ENCODE peak calls at places on chromosomes 11 and 22, in four cellular contexts. O, R, Y and U are unnamed samples.

GRCh38 chr11:67356551-67356866 is 3.2 kb upstream of the POLD4 start:
- DNase-seq in O (no peak), R (no peak), Y (no peak), U (no peak)

GRCh38 chr11:65964906-65965305 is 3.4 kb downstream of the SART1 start:
- DNase-seq in O (no peak), R (no peak), Y (no peak), U (no peak)

GRCh38 chr11:64268028-64268686 is 16.3 kb downstream of the BAD start:
- DNase-seq in O (no peak), R (peak; percentile 82), Y (no peak), U (peak; percentile 47)

GRCh38 chr11:12377106-12377823 is at the start of gene PARVA:
- DNase-seq in O (peak; percentile 78), R (peak; percentile 81), Y (peak; percentile 67), U (peak; percentile 70)

GRCh38 chr22:48832592-48832991 is 995.1 kb downstream of the BRD1 start:
- DNase-seq in O (no peak), R (peak; percentile 27), Y (no peak), U (no peak)

GRCh38 chr11:45489281-45489906 is 176.0 kb downstream of the CHST1 start:
- DNase-seq in O (no peak), R (no peak), Y (no peak), U (no peak)

GRCh38 chr11:93476796-93477195 is 66.4 kb downstream of the SMCO4 start:
- DNase-seq in O (no peak), R (no peak), Y (no peak), U (no peak)

GRCh38 chr11:123682976-123683375 is 28.6 kb upstream of the SCN3B start:
- DNase-seq in O (no peak), R (no peak), Y (no peak), U (no peak)

GRCh38 chr11:72491001-72491400 is 56.7 kb upstream of the CLPB start:
- DNase-seq in O (peak; percentile 6), R (no peak), Y (no peak), U (no peak)

GRCh38 chr11:69444381-69445130 is 36.9 kb upstream of the LINC01488 start:
- DNase-seq in O (no peak), R (peak; percentile 85), Y (peak; percentile 74), U (peak; percentile 56)

GRCh38 chr22:26561756-26562417 is 28.0 kb downstream of the TPST2 start:
- DNase-seq in O (no peak), R (no peak), Y (peak; percentile 50), U (peak; percentile 75)

DNA sequence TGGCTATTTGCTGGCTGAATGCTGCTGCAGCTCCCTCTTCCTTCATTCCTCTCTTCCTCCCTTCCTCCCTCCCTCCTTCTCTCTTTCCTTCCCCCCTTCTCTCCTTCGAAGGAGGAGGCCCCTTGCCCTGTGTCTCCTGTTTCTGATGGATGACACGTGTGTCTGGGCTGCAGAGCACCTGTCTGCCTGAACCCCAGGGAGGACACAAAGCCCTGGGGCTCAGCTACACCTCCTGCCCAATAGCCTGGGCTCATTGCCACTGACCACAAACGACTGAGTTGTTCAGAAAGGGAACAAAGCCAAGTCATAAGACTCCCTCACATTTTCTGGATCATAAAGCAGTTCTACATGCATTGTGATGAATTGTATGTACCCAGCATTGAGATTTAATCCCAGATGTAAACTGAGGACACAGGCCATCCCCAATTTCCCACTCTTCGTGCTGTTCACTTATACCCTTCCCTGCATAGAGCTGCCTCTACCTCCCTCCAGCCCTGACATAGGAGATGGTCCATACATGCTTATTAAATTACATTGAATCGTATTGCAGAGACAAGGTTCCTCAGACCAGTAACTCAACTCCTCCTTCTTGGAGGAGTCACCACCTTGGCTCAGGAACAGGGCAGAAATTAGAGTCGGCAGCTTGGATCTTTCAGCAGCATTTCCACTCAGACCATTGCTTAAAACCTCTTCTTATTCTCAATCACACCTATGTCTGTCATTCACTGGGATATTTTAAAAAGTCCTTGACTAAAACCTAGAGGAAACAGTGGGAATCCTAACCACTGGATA is 1.2 kb downstream of the CSRP3 start:
- DNase-seq in O (peak; percentile 63), R (no peak), Y (peak; percentile 52), U (no peak)
- H3K27ac ChIP-seq in O (no peak overlapping the region), R (no peak overlapping the region), Y (peak overlapping the region; percentile 90), U (peak overlapping the region; percentile 94)

GRCh38 chr22:22888509-22889353 is 1.1 kb downstream of the IGLL5 start:
- DNase-seq in O (no peak), R (peak; percentile 52), Y (no peak), U (no peak)
- H3K27ac ChIP-seq in O (no peak overlapping the region), R (no peak overlapping the region), Y (no peak overlapping the region), U (no peak overlapping the region)

GRCh38 chr11:96306600-96306932 is 36.4 kb downstream of the MAML2 start:
- DNase-seq in O (no peak), R (no peak), Y (no peak), U (no peak)
- H3K27ac ChIP-seq in O (peak overlapping the region; percentile 98), R (peak overlapping the region; percentile 72), Y (peak overlapping the region; percentile 61), U (peak overlapping the region; percentile 88)

GRCh38 chr11:47099213-47099917 is 77.3 kb downstream of the ARFGAP2 start:
- DNase-seq in O (peak; percentile 64), R (no peak), Y (no peak), U (no peak)
- H3K27ac ChIP-seq in O (no peak overlapping the region), R (no peak overlapping the region), Y (no peak overlapping the region), U (no peak overlapping the region)

GRCh38 chr22:24146190-24146616 is 35.1 kb upstream of the SUSD2 start:
- DNase-seq in O (no peak), R (peak; percentile 81), Y (peak; percentile 54), U (peak; percentile 38)
- H3K27ac ChIP-seq in O (peak overlapping the region; percentile 4), R (peak overlapping the region; percentile 83), Y (peak overlapping the region; percentile 82), U (peak overlapping the region; percentile 88)

GRCh38 chr11:122180435-122180834 is 64.4 kb upstream of the BLID start:
- DNase-seq in O (peak; percentile 87), R (peak; percentile 89), Y (peak; percentile 24), U (no peak)
- H3K27ac ChIP-seq in O (peak overlapping the region; percentile 86), R (peak overlapping the region; percentile 54), Y (no peak overlapping the region), U (no peak overlapping the region)